ENCODE peak calls at places on chromosomes 1 and 21, in six cellular contexts. T is neuronal stem cell, V is IMR-90, H is H1, K is H9, S is trophoblast cell. Z is an unnamed sample.
A peak's percentile ranks its signal among the peaks of the same experiment; 100 is the strongest.

GRCh38 chr21:42129300-42130266 is 58.5 kb downstream of the UMODL1 start:
- DNase-seq in T (no peak), K (no peak), S (no peak), H (no peak), V (no peak), Z (no peak)

GRCh38 chr1:185016880-185017279 is 28.5 kb upstream of the RNF2 start:
- DNase-seq in T (no peak), K (no peak), V (peak; percentile 1), S (no peak), H (no peak), Z (peak; percentile 3)

GRCh38 chr1:53543130-53543770 is 84.1 kb downstream of the DMRTB1 start:
- DNase-seq in V (no peak), T (no peak), H (no peak), S (no peak), K (no peak), Z (peak; percentile 44)

GRCh38 chr1:88982055-88982454 is 10.4 kb downstream of the KYAT3 start:
- DNase-seq in K (no peak), T (no peak), S (no peak), H (no peak), V (peak; percentile 54), Z (no peak)

GRCh38 chr1:32393832-32394140 is 455 bp downstream of the BSDC1 start:
- DNase-seq in V (no peak), T (no peak), S (peak; percentile 20), H (no peak), K (peak; percentile 60), Z (no peak)

GRCh38 chr1:18170444-18170843 is 62.8 kb downstream of the IGSF21 start:
- DNase-seq in K (no peak), H (no peak), T (no peak), V (no peak), S (no peak), Z (no peak)

GRCh38 chr1:40646385-40646784 is 19.1 kb downstream of the RIMS3 start:
- DNase-seq in K (no peak), S (no peak), V (peak; percentile 34), H (no peak), T (no peak), Z (peak; percentile 52)

GRCh38 chr1:163664706-163665321 is 343.1 kb downstream of the NUF2 start:
- DNase-seq in H (no peak), V (no peak), S (no peak), T (no peak), K (no peak), Z (no peak)

GRCh38 chr1:199123615-199124014 is 484.8 kb downstream of the PTPRC start:
- DNase-seq in K (no peak), H (no peak), T (no peak), S (peak; percentile 30), V (peak; percentile 85), Z (peak; percentile 99)

GRCh38 chr1:214623430-214623829 is 20.4 kb downstream of the CENPF start:
- DNase-seq in K (no peak), T (no peak), V (no peak), H (no peak), S (no peak), Z (no peak)

GRCh38 chr1:225539069-225539468 is 111.2 kb upstream of the LBR start:
- DNase-seq in T (no peak), K (no peak), H (no peak), S (no peak), V (no peak), Z (no peak)

GRCh38 chr1:6450943-6451373 is 15.0 kb downstream of the TNFRSF25 start:
- DNase-seq in V (no peak), T (no peak), H (no peak), S (no peak), K (no peak), Z (no peak)

GRCh38 chr1:224733021-224733911 is 117.1 kb downstream of the CNIH3 start:
- DNase-seq in H (no peak), V (peak; percentile 25), T (no peak), S (peak; percentile 5), K (no peak), Z (peak; percentile 78)

GRCh38 chr1:162942903-162943567 is 82.1 kb upstream of the CCDC190 start:
- DNase-seq in H (no peak), K (no peak), S (no peak), V (peak; percentile 44), T (no peak), Z (peak; percentile 28)

GRCh38 chr21:41217656-41218380 is 49.9 kb downstream of the BACE2 start:
- DNase-seq in V (peak; percentile 74), H (no peak), S (peak; percentile 78), T (no peak), K (peak; percentile 46), Z (no peak)

GRCh38 chr21:15857740-15858139 is 128.0 kb downstream of the USP25 start:
- DNase-seq in S (no peak), V (no peak), K (no peak), H (no peak), T (no peak), Z (no peak)

GRCh38 chr21:45430521-45431501 is 25.8 kb downstream of the COL18A1 start:
- DNase-seq in H (peak; percentile 31), T (peak; percentile 78), V (peak; percentile 65), S (no peak), K (peak; percentile 78), Z (peak; percentile 54)

GRCh38 chr21:28805885-28806284 is 186.8 kb downstream of the LTN1 start:
- DNase-seq in V (peak; percentile 97), H (no peak), K (no peak), S (no peak), T (no peak), Z (peak; percentile 87)

GRCh38 chr1:157994704-157995540 is 1.5 kb downstream of the KIRREL1 start:
- DNase-seq in K (no peak), H (no peak), V (peak; percentile 40), T (no peak), S (no peak), Z (peak; percentile 53)

GRCh38 chr1:59446257-59446901 is 149.5 kb downstream of the FGGY start:
- DNase-seq in H (no peak), T (no peak), K (no peak), S (no peak), V (peak; percentile 86), Z (peak; percentile 84)

GRCh38 chr1:38817958-38818705 is 41.4 kb downstream of the RRAGC start:
- DNase-seq in T (peak; percentile 76), H (no peak), V (no peak), K (peak; percentile 79), S (no peak), Z (peak; percentile 31)

GRCh38 chr1:225979421-225979820 is 19.7 kb downstream of the SDE2 start:
- DNase-seq in H (no peak), K (no peak), T (no peak), V (no peak), S (no peak), Z (no peak)

GRCh38 chr1:85502625-85503083 is 37.7 kb upstream of the DDAH1 start:
- DNase-seq in V (peak; percentile 85), S (peak; percentile 17), K (peak; percentile 72), T (peak; percentile 31), H (peak; percentile 3), Z (peak; percentile 87)

GRCh38 chr1:183000563-183000962 is 22.7 kb upstream of the LAMC1 start:
- DNase-seq in T (no peak), V (no peak), S (no peak), K (no peak), H (no peak), Z (no peak)

GRCh38 chr1:205284420-205285144 is 37.0 kb downstream of the NUAK2 start:
- DNase-seq in V (peak; percentile 99), S (peak; percentile 99), T (peak; percentile 86), H (peak; percentile 87), K (peak; percentile 97), Z (peak; percentile 99)

GRCh38 chr21:15301014-15301413 is 236.2 kb upstream of the NRIP1 start:
- DNase-seq in K (no peak), T (peak; percentile 15), H (no peak), S (peak; percentile 3), V (no peak), Z (no peak)

DNA sequence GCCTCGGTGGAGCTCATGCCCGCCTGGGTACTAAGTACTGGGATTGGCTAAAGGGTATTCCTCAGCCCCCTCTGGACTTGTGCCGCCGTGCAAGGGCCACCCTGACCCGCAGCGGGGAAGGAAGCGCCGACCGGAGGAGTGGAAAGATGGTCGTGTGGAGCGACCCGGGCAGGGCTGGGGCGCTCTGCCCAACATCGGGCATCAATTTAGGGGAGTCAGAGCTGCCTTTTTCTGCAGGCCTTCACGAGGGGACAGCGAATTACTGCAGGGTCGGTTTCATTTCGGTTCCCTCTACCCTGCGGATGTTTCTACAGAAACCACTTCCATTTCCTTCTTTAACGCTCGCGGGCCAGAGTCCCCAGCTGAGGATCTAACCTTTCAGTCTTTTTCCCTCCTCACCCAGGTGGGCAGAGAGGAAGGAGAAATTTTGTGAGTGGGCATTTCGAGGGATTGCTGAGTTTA is 986 bp downstream of the TOR1AIP1 start:
- DNase-seq in S (no peak), T (no peak), H (no peak), V (no peak), K (no peak), Z (no peak)
- H4K8ac ChIP-seq in S (peak overlapping the region; percentile 63), T (no peak overlapping the region), H (peak overlapping the region; percentile 91), V (peak overlapping the region; percentile 45), K (no peak overlapping the region), Z (peak overlapping the region; percentile 52)

GRCh38 chr1:119784127-119784781 is 15.5 kb upstream of the HMGCS2 start:
- DNase-seq in H (no peak), S (peak; percentile 79), V (no peak), K (no peak), T (no peak), Z (no peak)
- H2AK5ac ChIP-seq in H (no peak overlapping the region), S (no peak overlapping the region), V (no peak overlapping the region), K (no peak overlapping the region), T (no peak overlapping the region), Z (no peak overlapping the region)

DNA sequence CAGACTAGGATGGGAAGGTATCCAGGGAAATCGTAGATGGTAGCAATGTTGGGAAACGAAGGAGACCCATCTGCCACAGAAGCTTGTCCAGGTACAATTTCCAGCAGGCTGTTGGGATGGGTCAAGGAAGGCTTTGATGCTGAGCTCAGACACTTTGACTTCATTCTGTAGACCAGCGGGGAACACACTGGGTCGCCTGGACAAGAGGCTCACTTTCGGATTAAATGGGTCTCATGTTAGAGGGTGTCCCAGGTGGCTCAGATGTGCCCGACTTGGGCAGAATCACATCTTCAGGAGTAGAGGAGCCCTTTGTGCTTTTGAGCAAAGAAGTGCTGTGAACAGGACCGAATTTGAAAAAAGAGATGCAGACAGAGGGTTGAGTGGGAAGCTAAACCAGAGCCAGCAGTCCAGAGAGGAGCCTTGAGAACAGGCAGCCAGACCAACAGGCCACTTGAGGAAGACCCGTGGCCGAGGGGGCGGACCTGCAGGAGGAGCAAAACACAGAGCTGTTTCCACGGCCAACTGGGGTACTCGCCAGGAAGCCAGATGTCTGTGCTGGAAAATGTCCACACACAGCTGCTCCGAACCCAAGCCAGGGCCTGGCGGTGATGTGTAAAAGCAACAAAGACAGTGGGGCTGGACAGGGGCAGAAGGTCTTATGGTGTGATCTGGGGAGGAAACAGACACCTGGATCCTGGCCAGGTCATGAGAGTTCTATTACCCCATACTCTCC is 146.9 kb downstream of the AJAP1 start:
- DNase-seq in V (no peak), K (no peak), T (no peak), H (no peak), S (no peak), Z (no peak)
- H3K9me3 ChIP-seq in V (peaks cover 35% of the 10 kb centered on the region), K (no peaks in the 10 kb centered on the region), T (no peaks in the 10 kb centered on the region), H (peaks cover 11% of the 10 kb centered on the region), S (peaks cover 17% of the 10 kb centered on the region), Z (no peaks in the 10 kb centered on the region)

DNA sequence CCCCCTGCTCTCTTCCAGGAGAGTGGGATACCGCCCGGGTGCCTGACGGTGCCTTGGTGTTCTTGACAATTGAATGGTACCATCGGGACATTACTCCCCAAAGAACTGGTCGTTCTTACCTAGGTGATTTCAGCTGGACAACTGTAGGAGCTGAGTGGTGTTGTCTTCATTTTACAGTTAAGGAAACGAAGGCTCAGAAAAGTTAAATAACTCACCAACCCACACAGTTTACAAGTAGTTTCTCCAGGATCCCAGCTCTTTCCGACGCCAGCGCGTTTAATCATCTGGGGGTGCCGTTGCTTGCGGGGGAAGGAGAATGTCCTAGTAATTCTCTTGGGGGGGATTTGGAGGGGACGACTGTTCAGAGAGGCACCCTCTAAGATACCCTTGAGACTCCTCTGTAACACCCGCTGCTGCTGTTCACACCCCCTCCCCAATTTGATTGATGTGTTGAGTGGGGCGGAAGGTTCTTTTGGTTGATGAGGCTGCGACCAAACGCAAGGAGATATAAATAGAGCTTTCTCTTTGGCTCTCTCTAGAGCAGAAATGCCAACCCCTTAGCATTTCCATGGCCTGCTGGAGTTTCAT is 1.8 kb downstream of the PIK3CD start:
- DNase-seq in H (no peak), S (no peak), T (no peak), K (no peak), V (no peak), Z (no peak)
- H4K8ac ChIP-seq in H (no peak overlapping the region), S (no peak overlapping the region), T (no peak overlapping the region), K (no peak overlapping the region), V (no peak overlapping the region), Z (no peak overlapping the region)